ENCODE peak calls at places on chromosomes 7 and 10, in seven cellular contexts. M is dorsolateral prefrontal cortex, X is fibroblast of lung, P is upper lobe of right lung, C is HCT116, T is body of pancreas, Y is hepatocyte. B is an unnamed sample.

GRCh38 chr7:42831051-42831952 is 80.6 kb downstream of the C7orf25 start:
- DNase-seq in M (no peak), X (peak), P (peak), C (peak), T (peak), Y (peak), B (no peak)

GRCh38 chr7:23893942-23894890 is 184.2 kb downstream of the STK31 start:
- DNase-seq in M (no peak), X (peak), P (no peak), C (no peak), T (no peak), Y (no peak), B (no peak)

GRCh38 chr10:124688889-124689670 is 55.1 kb downstream of the FAM53B start:
- DNase-seq in M (no peak), X (no peak), P (no peak), C (no peak), T (no peak), Y (no peak), B (no peak)

GRCh38 chr10:13272164-13272571 is 27.7 kb downstream of the PHYH start:
- DNase-seq in M (peak), X (peak), P (no peak), C (no peak), T (peak), Y (peak), B (no peak)

GRCh38 chr7:120842131-120842621 is 15.8 kb downstream of the TSPAN12 start:
- DNase-seq in M (no peak), X (no peak), P (no peak), C (no peak), T (peak), Y (peak), B (no peak)

GRCh38 chr10:7094781-7095180 is 316.1 kb downstream of the SFMBT2 start:
- DNase-seq in M (no peak), X (no peak), P (no peak), C (no peak), T (no peak), Y (no peak), B (no peak)

GRCh38 chr7:157476654-157477549 is 140.1 kb downstream of the DNAJB6 start:
- DNase-seq in M (no peak), X (no peak), P (peak), C (no peak), T (peak), Y (no peak), B (peak)

GRCh38 chr7:31487476-31487875 is 26.4 kb upstream of the ITPRID1 start:
- DNase-seq in M (no peak), X (no peak), P (no peak), C (no peak), T (no peak), Y (no peak), B (no peak)

GRCh38 chr7:8258166-8258565 is 3.8 kb downstream of the ICA1 start:
- DNase-seq in M (no peak), X (no peak), P (no peak), C (no peak), T (no peak), Y (no peak), B (no peak)

GRCh38 chr10:46091080-46091833 is 45.2 kb upstream of the MSMB start:
- DNase-seq in M (no peak), X (no peak), P (no peak), C (no peak), T (no peak), Y (no peak), B (peak)

GRCh38 chr10:89426230-89426868 is 12.0 kb downstream of the IFIT5 start:
- DNase-seq in M (no peak), X (peak), P (no peak), C (no peak), T (peak), Y (peak), B (no peak)

GRCh38 chr7:158097106-158097505 is 490.5 kb downstream of the PTPRN2 start:
- DNase-seq in M (no peak), X (no peak), P (no peak), C (no peak), T (no peak), Y (no peak), B (no peak)

GRCh38 chr7:91031757-91032156 is 232.5 kb upstream of the FZD1 start:
- DNase-seq in M (no peak), X (no peak), P (no peak), C (no peak), T (no peak), Y (peak), B (no peak)

GRCh38 chr7:66187894-66188293 is 17.2 kb upstream of the TPST1 start:
- DNase-seq in M (no peak), X (peak), P (no peak), C (no peak), T (peak), Y (peak), B (peak)

GRCh38 chr7:151008143-151008510 is 16.2 kb downstream of the ATG9B start:
- DNase-seq in M (no peak), X (no peak), P (no peak), C (no peak), T (peak), Y (no peak), B (no peak)

GRCh38 chr7:68684246-68684850 is 913.9 kb upstream of the AUTS2 start:
- DNase-seq in M (no peak), X (peak), P (no peak), C (no peak), T (no peak), Y (no peak), B (no peak)

GRCh38 chr10:4939224-4940072 is 23.8 kb upstream of the AKR1C1 start:
- DNase-seq in M (no peak), X (peak), P (no peak), C (no peak), T (no peak), Y (no peak), B (no peak)

GRCh38 chr10:82267465-82267864 is 392.5 kb downstream of the NRG3 start:
- DNase-seq in M (no peak), X (peak), P (no peak), C (no peak), T (no peak), Y (no peak), B (no peak)

GRCh38 chr10:3494131-3494878 is 290.7 kb downstream of the KLF6 start:
- DNase-seq in M (no peak), X (peak), P (no peak), C (no peak), T (no peak), Y (no peak), B (peak)

GRCh38 chr10:129442866-129443265 is 24.2 kb upstream of the MGMT start:
- DNase-seq in M (no peak), X (no peak), P (no peak), C (no peak), T (no peak), Y (no peak), B (no peak)

GRCh38 chr10:129445445-129445844 is 21.6 kb upstream of the MGMT start:
- DNase-seq in M (no peak), X (no peak), P (no peak), C (no peak), T (no peak), Y (no peak), B (no peak)

GRCh38 chr10:129448539-129448938 is 18.5 kb upstream of the MGMT start:
- DNase-seq in M (no peak), X (no peak), P (no peak), C (no peak), T (no peak), Y (no peak), B (no peak)

GRCh38 chr10:129450391-129450790 is 16.6 kb upstream of the MGMT start:
- DNase-seq in M (no peak), X (no peak), P (no peak), C (no peak), T (no peak), Y (no peak), B (no peak)

DNA sequence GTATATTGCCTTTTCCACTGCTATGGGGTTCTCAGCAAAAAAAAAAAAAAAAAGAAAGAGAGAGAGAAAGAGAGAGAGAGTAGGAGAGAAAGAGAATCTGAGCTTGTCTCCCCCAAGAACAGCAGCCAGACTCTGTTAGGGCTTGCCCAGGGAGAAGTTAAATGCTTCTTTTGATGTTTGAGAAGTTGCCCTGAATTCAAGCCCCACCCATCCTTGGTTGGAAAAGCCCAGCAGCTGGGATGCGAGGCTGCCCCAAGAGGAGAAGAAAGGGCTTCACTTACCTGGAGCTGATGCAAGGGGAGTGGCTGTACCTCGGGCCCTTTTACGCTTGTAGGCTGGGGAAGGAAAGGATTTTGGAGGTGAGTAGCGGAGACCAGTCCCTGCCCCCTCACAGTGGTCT is 20.9 kb upstream of the MGMT start:
- DNase-seq in M (no peak), X (no peak), P (no peak), C (no peak), T (no peak), Y (no peak), B (no peak)
- TF ChIP-seq CTCF in M (no peak), X (no peak), P (no peak), C (no peak), T (no peak), Y (no peak), B (no peak)

GRCh38 chr10:110460111-110460809 is 37.4 kb upstream of the DUSP5 start:
- DNase-seq in M (no peak), X (peak), P (no peak), C (no peak), T (peak), Y (no peak), B (no peak)
- H3K27ac ChIP-seq in M (no peak), X (no peak), P (no peak), C (peak), T (no peak), Y (no peak), B (no peak)

GRCh38 chr10:132136097-132136521 is 50.6 kb upstream of the DPYSL4 start:
- DNase-seq in M (peak), X (no peak), P (peak), C (no peak), T (no peak), Y (no peak), B (no peak)

GRCh38 chr10:132133449-132134291 is 53.1 kb upstream of the DPYSL4 start:
- DNase-seq in M (peak), X (no peak), P (peak), C (no peak), T (peak), Y (no peak), B (no peak)

GRCh38 chr10:132136689-132137088 is 50.1 kb upstream of the DPYSL4 start:
- DNase-seq in M (peak), X (no peak), P (no peak), C (no peak), T (no peak), Y (no peak), B (no peak)

GRCh38 chr10:132134541-132135397 is 52.0 kb upstream of the DPYSL4 start:
- DNase-seq in M (peak), X (no peak), P (peak), C (no peak), T (no peak), Y (no peak), B (no peak)

GRCh38 chr10:132135398-132135872 is 51.3 kb upstream of the DPYSL4 start:
- DNase-seq in M (peak), X (no peak), P (peak), C (no peak), T (no peak), Y (no peak), B (no peak)
- H3K4me3 ChIP-seq in M (no peak), X (no peak), P (no peak), C (no peak), T (no peak), Y (no peak), B (no peak)

GRCh38 chr10:80163741-80164341 is 31.3 kb downstream of the PLAC9 start:
- DNase-seq in M (no peak), X (peak), P (no peak), C (no peak), T (peak), Y (no peak), B (peak)

GRCh38 chr10:80158598-80159127 is 26.1 kb downstream of the PLAC9 start:
- DNase-seq in M (peak), X (peak), P (no peak), C (peak), T (peak), Y (peak), B (peak)

GRCh38 chr10:80160361-80161128 is 28.0 kb downstream of the PLAC9 start:
- DNase-seq in M (no peak), X (no peak), P (no peak), C (no peak), T (no peak), Y (no peak), B (no peak)

GRCh38 chr10:80159166-80159888 is 26.8 kb downstream of the PLAC9 start:
- DNase-seq in M (no peak), X (no peak), P (no peak), C (no peak), T (no peak), Y (no peak), B (no peak)

GRCh38 chr10:80161321-80162084 is 29.0 kb downstream of the PLAC9 start:
- DNase-seq in M (no peak), X (no peak), P (no peak), C (no peak), T (no peak), Y (no peak), B (no peak)
- TF ChIP-seq CTCF in M (no peak), X (peak), P (no peak), C (no peak), T (no peak), Y (peak), B (no peak)

DNA sequence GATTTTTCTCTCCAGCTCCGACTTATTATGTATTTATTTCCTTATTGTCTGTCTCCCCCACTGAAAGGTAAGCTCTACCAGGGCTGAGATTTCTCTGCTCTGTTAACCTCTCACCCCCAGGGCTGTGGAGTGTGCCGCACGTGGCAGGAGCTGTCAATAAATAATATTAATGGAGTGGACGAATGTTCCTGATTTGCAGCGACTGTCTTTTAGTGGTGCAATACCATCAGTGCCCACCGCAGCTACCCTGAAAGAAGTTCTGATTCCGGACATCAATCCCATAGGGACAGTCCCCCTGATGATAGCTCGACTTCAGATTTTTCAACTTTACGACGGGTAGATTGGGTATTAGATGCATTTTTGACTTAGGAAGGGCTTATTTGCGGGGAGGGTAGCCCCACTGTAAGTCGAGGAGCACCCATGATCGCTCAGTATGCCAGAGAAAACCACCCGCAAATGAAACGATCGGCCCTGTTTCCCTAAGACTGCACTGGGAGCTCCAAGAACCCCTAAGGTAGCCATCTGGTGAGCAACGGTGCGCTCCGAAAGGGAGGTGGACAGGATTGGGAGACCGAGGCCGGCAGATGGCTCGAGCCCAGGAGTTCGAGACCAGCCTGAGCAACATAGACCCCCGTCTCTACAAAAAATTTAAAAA is 986 bp upstream of the PPP2R2D start:
- DNase-seq in M (no peak), X (no peak), P (peak), C (no peak), T (no peak), Y (no peak), B (no peak)
- H3K27ac ChIP-seq in M (peak), X (no peak), P (no peak), C (peak), T (peak), Y (peak), B (no peak)

GRCh38 chr7:54774785-54775740 is 16.1 kb upstream of the SEC61G start:
- DNase-seq in M (no peak), X (no peak), P (no peak), C (no peak), T (no peak), Y (no peak), B (no peak)

GRCh38 chr7:54778696-54779285 is 19.8 kb upstream of the SEC61G start:
- DNase-seq in M (no peak), X (peak), P (no peak), C (no peak), T (no peak), Y (no peak), B (no peak)

GRCh38 chr7:54778166-54778565 is 19.2 kb upstream of the SEC61G start:
- DNase-seq in M (no peak), X (no peak), P (no peak), C (no peak), T (no peak), Y (no peak), B (no peak)

GRCh38 chr7:54769203-54769602 is 10.2 kb upstream of the SEC61G start:
- DNase-seq in M (no peak), X (peak), P (no peak), C (no peak), T (no peak), Y (no peak), B (no peak)

DNA sequence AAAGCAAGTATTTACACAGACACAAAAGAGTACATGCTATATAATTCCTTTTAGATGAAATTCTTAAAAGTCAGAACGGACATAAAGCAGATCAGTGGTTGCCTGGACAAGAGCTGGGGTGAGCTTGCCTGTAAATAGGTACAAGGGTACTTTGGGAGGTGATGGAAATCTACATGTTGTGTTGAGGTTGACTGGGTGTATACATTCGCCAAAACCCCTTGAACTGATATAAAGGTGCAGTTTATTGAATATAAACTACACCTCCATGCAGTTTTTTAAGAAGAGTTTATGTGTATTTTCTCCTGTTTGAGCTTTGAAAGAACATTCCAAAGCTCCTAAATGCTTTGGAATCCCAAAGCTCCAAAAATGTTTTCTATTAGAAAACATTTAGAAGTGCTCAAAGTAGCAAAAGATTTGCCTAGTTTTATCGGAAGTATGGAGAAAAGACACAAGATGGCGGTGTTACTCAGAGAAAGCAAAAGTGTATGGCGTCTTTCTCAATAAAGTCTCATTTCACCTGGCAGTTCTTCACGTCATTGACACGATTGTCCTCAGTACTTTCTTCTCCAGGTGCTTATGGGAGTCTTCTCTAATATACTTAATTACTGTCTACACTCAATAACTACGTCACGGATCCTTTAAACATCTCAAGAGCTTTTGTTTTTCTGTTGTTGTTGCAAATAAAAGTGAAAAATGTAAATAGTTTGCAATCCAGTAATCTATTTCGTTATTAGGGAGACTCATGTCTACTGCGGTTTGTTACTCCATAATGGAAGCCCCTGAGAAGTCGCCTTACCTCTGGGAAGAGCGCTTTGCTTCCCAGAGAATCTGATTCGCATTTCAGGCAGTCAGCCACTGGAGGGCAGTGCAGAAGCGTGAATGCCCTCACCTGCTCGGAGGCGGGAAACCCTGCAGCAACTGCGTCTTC is 14.7 kb upstream of the SEC61G start:
- DNase-seq in M (peak), X (peak), P (peak), C (peak), T (peak), Y (peak), B (no peak)
- H3K4me3 ChIP-seq in M (peak), X (peak), P (peak), C (peak), T (no peak), Y (peak), B (peak)